ENCODE peak calls at places on chromosome 9, in ten cellular contexts. P is AG04450; J is IMR-90; O is CD8-positive, alpha-beta memory T cell; R is uterus; W is adrenal gland; K is mammary epithelial cell; U is tibial artery; L is psoas muscle; X is thoracic aorta. S is an unnamed sample.
A peak's percentile ranks its signal among the peaks of the same experiment; 100 is the strongest.

GRCh38 chr9:92657296-92658094 is 12.4 kb downstream of the IPPK start:
- DNase-seq in P (no peak), J (no peak), O (no peak), R (no peak), W (no peak), K (no peak), U (no peak), L (no peak), X (no peak), S (no peak)

GRCh38 chr9:122835313-122835731 is 6.9 kb upstream of the PDCL start:
- DNase-seq in P (no peak), J (no peak), O (no peak), R (no peak), W (no peak), K (no peak), U (no peak), L (no peak), X (no peak), S (peak; percentile 57)

GRCh38 chr9:84054341-84055010 is 73.9 kb downstream of the RMI1 start:
- DNase-seq in P (no peak), J (no peak), O (no peak), R (no peak), W (peak; percentile 78), K (no peak), U (no peak), L (peak; percentile 58), X (no peak), S (peak; percentile 17)

GRCh38 chr9:129110740-129111142 is at the start of gene CRAT:
- DNase-seq in P (peak; percentile 85), J (peak; percentile 90), O (peak; percentile 99), R (peak; percentile 97), W (peak; percentile 98), K (peak; percentile 90), U (peak; percentile 97), L (peak; percentile 99), X (peak; percentile 91), S (peak; percentile 99)

GRCh38 chr9:133708123-133708769 is 29.9 kb downstream of the SARDH start:
- DNase-seq in P (no peak), J (no peak), O (no peak), R (no peak), W (no peak), K (no peak), U (no peak), L (peak; percentile 48), X (no peak), S (peak; percentile 4)

GRCh38 chr9:33877727-33878489 is 60.9 kb downstream of the UBE2R2 start:
- DNase-seq in P (no peak), J (no peak), O (no peak), R (no peak), W (no peak), K (no peak), U (no peak), L (peak; percentile 64), X (no peak), S (no peak)

GRCh38 chr9:83062653-83063527 is at the start of gene RASEF:
- DNase-seq in P (no peak), J (no peak), O (no peak), R (no peak), W (no peak), K (peak; percentile 78), U (no peak), L (peak; percentile 39), X (no peak), S (peak; percentile 78)

GRCh38 chr9:19471737-19472648 is 63.2 kb downstream of the ACER2 start:
- DNase-seq in P (no peak), J (peak; percentile 33), O (peak; percentile 4), R (peak; percentile 71), W (peak; percentile 70), K (peak; percentile 48), U (peak; percentile 47), L (peak; percentile 65), X (no peak), S (peak; percentile 78)

GRCh38 chr9:122180633-122181032 is 20.9 kb downstream of the MORN5 start:
- DNase-seq in P (peak; percentile 57), J (peak; percentile 88), O (no peak), R (peak; percentile 24), W (peak; percentile 53), K (peak; percentile 76), U (no peak), L (no peak), X (no peak), S (peak; percentile 55)

GRCh38 chr9:16680965-16681658 is 189.4 kb downstream of the BNC2 start:
- DNase-seq in P (no peak), J (peak; percentile 59), O (no peak), R (no peak), W (no peak), K (no peak), U (no peak), L (no peak), X (no peak), S (peak; percentile 9)

GRCh38 chr9:135914921-135915320 is 7.6 kb upstream of the CAMSAP1 start:
- DNase-seq in P (peak; percentile 42), J (peak; percentile 90), O (no peak), R (no peak), W (no peak), K (no peak), U (no peak), L (no peak), X (no peak), S (no peak)
- H3K9me3 ChIP-seq in P (peaks cover 66% of the 10 kb centered on the region), J (peaks cover 46% of the 10 kb centered on the region), O (peaks cover 26% of the 10 kb centered on the region), R (no peaks in the 10 kb centered on the region), W (peaks cover 27% of the 10 kb centered on the region), K (peaks cover 43% of the 10 kb centered on the region), U (peaks cover 79% of the 10 kb centered on the region), L (no peaks in the 10 kb centered on the region), X (peaks cover 57% of the 10 kb centered on the region), S (peaks cover 36% of the 10 kb centered on the region)

DNA sequence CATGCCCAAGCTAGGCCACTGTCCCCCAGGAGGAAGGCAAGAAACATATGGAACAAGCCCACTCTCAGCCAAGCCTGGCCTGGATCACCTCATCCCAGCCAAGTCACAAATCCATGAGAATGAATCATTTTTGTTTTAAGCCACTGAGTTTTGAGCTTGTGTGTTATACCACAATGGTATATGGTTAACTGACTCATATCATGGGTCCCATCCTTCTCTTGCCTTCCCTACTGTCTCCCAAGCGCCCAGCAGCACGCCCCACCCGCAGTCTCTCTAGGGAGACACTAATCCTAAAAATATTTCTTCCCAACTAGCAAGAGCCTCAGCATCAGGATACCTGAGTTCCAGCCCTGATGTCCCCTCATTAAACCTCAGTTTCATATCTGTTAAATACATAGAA is 248.1 kb downstream of the CDK5RAP2 start:
- DNase-seq in P (no peak), J (no peak), O (no peak), R (no peak), W (no peak), K (peak; percentile 22), U (no peak), L (no peak), X (no peak), S (no peak)
- H3K27me3 ChIP-seq in P (peaks cover 6% of the 10 kb centered on the region), J (peaks cover 3% of the 10 kb centered on the region), O (no peaks in the 10 kb centered on the region), R (no peaks in the 10 kb centered on the region), W (no peaks in the 10 kb centered on the region), K (no peaks in the 10 kb centered on the region), U (no peaks in the 10 kb centered on the region), L (no peaks in the 10 kb centered on the region), X (no peaks in the 10 kb centered on the region), S (peaks cover 6% of the 10 kb centered on the region)

DNA sequence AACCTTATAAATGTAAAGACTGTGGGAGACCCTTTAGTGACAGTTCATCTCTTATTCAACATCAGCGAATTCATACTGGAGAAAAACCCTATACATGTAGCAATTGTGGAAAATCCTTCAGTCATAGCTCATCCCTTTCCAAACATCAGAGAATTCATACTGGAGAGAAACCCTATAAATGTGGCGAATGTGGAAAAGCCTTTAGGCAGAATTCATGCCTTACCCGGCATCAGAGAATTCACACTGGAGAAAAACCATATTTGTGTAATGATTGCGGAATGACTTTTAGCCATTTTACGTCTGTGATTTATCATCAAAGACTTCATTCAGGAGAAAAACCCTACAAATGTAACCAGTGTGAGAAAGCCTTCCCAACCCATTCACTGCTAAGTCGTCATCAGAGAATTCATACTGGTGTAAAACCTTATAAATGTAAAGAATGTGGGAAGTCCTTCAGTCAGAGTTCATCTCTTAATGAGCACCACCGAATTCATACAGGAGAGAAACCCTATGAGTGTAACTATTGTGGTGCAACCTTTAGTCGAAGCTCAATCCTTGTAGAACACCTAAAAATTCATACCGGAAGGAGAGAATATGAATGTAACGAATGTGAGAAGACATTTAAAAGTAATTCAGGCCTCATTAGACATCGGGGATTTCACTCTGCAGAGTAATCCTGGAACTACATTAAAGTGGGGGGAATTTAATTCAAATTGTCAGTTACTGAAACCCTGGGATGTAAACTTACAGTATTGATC is 17.7 kb downstream of the ZNF483 start:
- DNase-seq in P (no peak), J (no peak), O (no peak), R (no peak), W (no peak), K (no peak), U (no peak), L (no peak), X (no peak), S (no peak)
- H3K9me3 ChIP-seq in P (peaks cover 41% of the 10 kb centered on the region), J (peaks cover 70% of the 10 kb centered on the region), O (peaks cover 53% of the 10 kb centered on the region), R (no peaks in the 10 kb centered on the region), W (peaks cover 96% of the 10 kb centered on the region), K (peaks cover 55% of the 10 kb centered on the region), U (peaks cover 100% of the 10 kb centered on the region), L (peaks cover 87% of the 10 kb centered on the region), X (peaks cover 96% of the 10 kb centered on the region), S (peaks cover 42% of the 10 kb centered on the region)

GRCh38 chr9:137166242-137167112 is 3.4 kb downstream of the LRRC26 start:
- DNase-seq in P (no peak), J (no peak), O (no peak), R (no peak), W (no peak), K (no peak), U (no peak), L (no peak), X (no peak), S (no peak)

GRCh38 chr9:137165250-137165836 is 4.5 kb downstream of the LRRC26 start:
- DNase-seq in P (no peak), J (no peak), O (no peak), R (no peak), W (no peak), K (no peak), U (no peak), L (no peak), X (no peak), S (no peak)

GRCh38 chr9:137167752-137168574 is 1.9 kb downstream of the LRRC26 start:
- DNase-seq in P (no peak), J (no peak), O (no peak), R (no peak), W (no peak), K (no peak), U (no peak), L (no peak), X (no peak), S (peak; percentile 72)

GRCh38 chr9:137168575-137168906 is 1.3 kb downstream of the LRRC26 start:
- DNase-seq in P (no peak), J (no peak), O (no peak), R (no peak), W (no peak), K (no peak), U (no peak), L (no peak), X (no peak), S (peak; percentile 37)

GRCh38 chr9:137167113-137167751 is 2.6 kb downstream of the LRRC26 start:
- DNase-seq in P (no peak), J (no peak), O (no peak), R (no peak), W (no peak), K (no peak), U (no peak), L (no peak), X (no peak), S (peak; percentile 61)
- H3K27me3 ChIP-seq in P (peaks cover 71% of the 10 kb centered on the region), J (peaks cover 92% of the 10 kb centered on the region), O (peaks cover 32% of the 10 kb centered on the region), R (peaks cover 64% of the 10 kb centered on the region), W (peaks cover 97% of the 10 kb centered on the region), K (peaks cover 50% of the 10 kb centered on the region), U (peaks cover 100% of the 10 kb centered on the region), L (peaks cover 91% of the 10 kb centered on the region), X (peaks cover 25% of the 10 kb centered on the region), S (peaks cover 38% of the 10 kb centered on the region)

S was measured in SJCRH30.